ENCODE peak calls at places on chromosomes 7 and 10, in ten cellular contexts. W is testis, Q is tibial nerve, B is Peyer's patch, C is transverse colon, A is endothelial cell of umbilical vein, P is body of pancreas, D is thyroid gland, G is HCT116, O is heart left ventricle. H is an unnamed sample. For H3K36me3, the result is how much of the 10 kb centered on the place peaks cover.

GRCh38 chr10:118504044-118504944 is 91.2 kb downstream of the PRLHR start:
- DNase-seq in O (no peak), A (no peak), G (peak), Q (no peak), P (no peak), B (no peak), C (no peak), D (no peak), W (no peak), H (no peak)

GRCh38 chr10:110498087-110498981 is 627 bp downstream of the DUSP5 start:
- DNase-seq in W (peak), G (no peak), D (peak), O (peak), C (peak), B (peak), Q (peak), A (peak), P (peak), H (peak)

GRCh38 chr7:46100521-46100920 is 179.4 kb upstream of the IGFBP3 start:
- DNase-seq in Q (no peak), G (no peak), A (no peak), O (no peak), C (no peak), W (no peak), D (no peak), P (no peak), B (no peak), H (no peak)

GRCh38 chr10:110437351-110437605 is 60.4 kb upstream of the DUSP5 start:
- DNase-seq in O (no peak), Q (no peak), P (no peak), A (no peak), B (no peak), D (no peak), G (no peak), C (no peak), W (no peak), H (no peak)

GRCh38 chr10:57017356-57018037 is 656.4 kb upstream of the ZWINT start:
- DNase-seq in G (no peak), D (no peak), W (no peak), O (no peak), A (no peak), Q (no peak), B (no peak), P (no peak), C (no peak), H (no peak)

GRCh38 chr7:127928222-127928621 is 103.0 kb downstream of the LRRC4 start:
- DNase-seq in O (no peak), W (no peak), C (no peak), G (no peak), Q (no peak), A (no peak), B (no peak), D (no peak), P (no peak), H (no peak)

GRCh38 chr7:30144659-30145321 is 10.0 kb downstream of the MTURN start:
- DNase-seq in B (no peak), P (no peak), A (no peak), G (no peak), D (no peak), O (no peak), Q (no peak), W (no peak), C (no peak), H (no peak)

GRCh38 chr10:3654496-3654895 is 130.5 kb downstream of the KLF6 start:
- DNase-seq in O (no peak), B (no peak), C (no peak), G (no peak), W (no peak), P (no peak), A (no peak), Q (no peak), D (no peak), H (no peak)

GRCh38 chr10:62024026-62024701 is 122.7 kb downstream of the ARID5B start:
- DNase-seq in D (no peak), B (no peak), G (no peak), W (no peak), C (no peak), P (no peak), Q (no peak), O (no peak), A (no peak), H (no peak)

GRCh38 chr10:541750-542371 is 147.6 kb downstream of the DIP2C start:
- DNase-seq in G (no peak), C (no peak), A (no peak), W (no peak), B (no peak), Q (no peak), P (peak), D (peak), O (no peak), H (peak)

GRCh38 chr10:18608581-18608980 is 42.8 kb downstream of the NSUN6 start:
- DNase-seq in D (no peak), O (no peak), Q (no peak), G (no peak), P (no peak), A (no peak), W (no peak), B (no peak), C (no peak), H (no peak)

GRCh38 chr10:18607503-18607902 is 43.9 kb downstream of the NSUN6 start:
- DNase-seq in D (peak), C (peak), W (no peak), G (peak), O (no peak), P (peak), B (no peak), A (peak), Q (no peak), H (peak)

GRCh38 chr10:18611168-18611567 is 40.2 kb downstream of the NSUN6 start:
- DNase-seq in D (no peak), B (no peak), G (no peak), W (no peak), O (no peak), C (no peak), Q (no peak), P (no peak), A (no peak), H (no peak)

GRCh38 chr10:18607979-18608378 is 43.4 kb downstream of the NSUN6 start:
- DNase-seq in B (no peak), G (no peak), D (no peak), O (no peak), A (no peak), W (no peak), P (no peak), C (no peak), Q (no peak), H (no peak)

GRCh38 chr10:18610517-18610916 is 40.9 kb downstream of the NSUN6 start:
- DNase-seq in A (peak), D (peak), O (no peak), Q (no peak), W (no peak), C (peak), G (peak), B (no peak), P (no peak), H (no peak)
- TF ChIP-seq POLR2A in A (no peak), D (peak), O (no peak), Q (no peak), W (no peak), C (no peak), G (no peak), B (no peak), P (no peak), H (no peak)

DNA sequence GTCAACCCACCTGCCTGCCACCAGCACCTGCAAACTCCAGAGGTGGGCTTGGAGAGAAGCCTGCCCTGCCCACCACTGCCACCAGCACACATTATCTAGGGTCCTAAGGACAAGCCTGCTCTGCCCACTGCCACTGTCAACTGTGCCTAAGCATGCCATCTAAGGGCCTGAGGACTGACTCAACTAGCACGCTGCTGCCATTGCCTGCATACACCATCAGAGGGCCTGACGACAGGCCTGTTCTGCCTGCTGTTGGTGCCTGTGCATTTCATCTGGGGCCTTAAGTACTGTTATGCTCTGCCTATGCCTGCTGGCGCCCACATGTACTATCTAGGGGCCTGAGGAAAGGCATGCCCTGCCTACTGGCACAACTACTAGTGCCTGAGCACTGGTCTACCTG is 27.0 kb upstream of the LRRD1 start:
- DNase-seq in W (no peak), P (no peak), Q (no peak), G (no peak), C (no peak), D (no peak), A (no peak), O (no peak), B (no peak), H (no peak)
- H3K36me3 ChIP-seq in W (under half), P (under half), Q (under half), G (under half), C (half or more), D (under half), A (under half), O (under half), B (under half), H (under half)

DNA sequence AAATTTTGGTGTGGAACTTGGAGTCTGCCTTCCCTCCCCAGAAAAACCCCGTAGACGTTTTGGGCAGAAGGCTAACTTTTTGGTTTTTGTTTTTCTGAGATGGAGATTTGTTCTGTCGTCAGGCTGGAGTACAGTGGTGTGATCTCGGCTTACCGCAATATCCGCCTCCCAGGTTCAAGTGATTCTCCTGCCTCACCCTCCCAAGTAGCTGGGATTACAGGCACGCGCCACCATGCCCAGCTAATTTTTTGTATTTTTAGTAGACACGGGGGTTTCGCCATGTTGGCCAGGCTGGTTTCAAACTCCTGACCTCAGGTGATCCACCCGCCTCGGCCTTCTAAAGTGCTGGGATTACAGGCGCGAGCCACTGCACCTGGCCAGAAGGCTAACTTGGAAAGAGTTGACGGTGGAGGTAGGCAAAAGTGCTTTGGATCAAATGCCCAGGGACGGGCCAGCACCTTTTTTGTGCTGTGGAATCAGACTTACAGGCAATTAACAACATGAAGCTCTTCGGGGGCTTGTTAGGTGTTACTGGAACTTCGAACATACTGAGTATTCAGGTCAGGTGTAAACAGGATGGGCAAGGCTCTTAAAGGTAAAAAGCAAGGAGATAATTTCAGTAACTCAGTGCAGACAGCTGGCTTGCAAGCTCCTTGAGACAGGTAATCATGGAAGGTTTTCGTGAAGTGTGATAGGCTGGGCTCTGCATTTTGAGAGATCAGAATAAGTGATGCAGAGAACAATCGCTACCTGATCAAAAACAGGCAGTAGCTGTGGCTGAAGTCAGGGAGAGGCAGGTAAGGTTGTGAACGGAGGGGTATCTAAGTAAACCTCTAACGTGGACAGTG is 1.8 kb downstream of the PPP1R35 start:
- DNase-seq in W (no peak), P (peak), B (no peak), O (no peak), C (no peak), Q (no peak), D (no peak), A (no peak), G (no peak), H (no peak)
- TF ChIP-seq POLR2A in W (no peak), P (no peak), B (no peak), O (no peak), C (no peak), Q (no peak), D (no peak), A (no peak), G (no peak), H (no peak)

GRCh38 chr10:28533315-28533564 is 322 bp downstream of the WAC start:
- DNase-seq in O (no peak), B (no peak), A (no peak), D (no peak), W (no peak), P (no peak), Q (no peak), G (no peak), C (no peak), H (no peak)

GRCh38 chr10:28535846-28536245 is 2.9 kb downstream of the WAC start:
- DNase-seq in O (no peak), B (no peak), D (no peak), C (no peak), Q (no peak), W (no peak), A (no peak), P (no peak), G (no peak), H (no peak)

GRCh38 chr10:28532509-28533314 is at the start of gene WAC:
- DNase-seq in P (peak), A (peak), W (peak), C (peak), O (peak), G (peak), B (peak), Q (peak), D (peak), H (peak)

GRCh38 chr10:28532223-28532508 is 752 bp upstream of the WAC start:
- DNase-seq in G (no peak), O (peak), B (no peak), C (no peak), W (peak), A (no peak), Q (peak), D (no peak), P (no peak), H (no peak)

GRCh38 chr10:28533571-28534304 is 820 bp downstream of the WAC start:
- DNase-seq in G (no peak), O (peak), P (peak), C (peak), W (peak), A (peak), D (peak), Q (peak), B (peak), H (peak)
- H3K36me3 ChIP-seq in G (under half), O (under half), P (under half), C (under half), W (under half), A (under half), D (under half), Q (under half), B (under half), H (under half)